ENCODE peak calls at places on chromosomes 1 and 21, in ten cellular contexts. One of them, this sample, is unnamed.
A peak's percentile ranks its signal among the peaks of the same experiment; 100 is the strongest.

GRCh38 chr1:41936107-41936506 is 17.4 kb upstream of the HIVEP3 start:
- DNase-seq in colonic mucosa: no peak
- DNase-seq in neuronal stem cell: no peak
- DNase-seq in astrocyte: peak; percentile 67
- DNase-seq in keratinocyte: no peak
- DNase-seq in endodermal cell: no peak
- DNase-seq in mesendoderm: no peak
- DNase-seq in HepG2: no peak
- DNase-seq in IMR-90: peak; percentile 70
- DNase-seq in GM23248: peak; percentile 74
- DNase-seq in this sample: no peak

GRCh38 chr1:162753001-162753658 is 37.4 kb upstream of the HSD17B7 start:
- DNase-seq in GM23248: no peak
- DNase-seq in IMR-90: no peak
- DNase-seq in endodermal cell: no peak
- DNase-seq in keratinocyte: no peak
- DNase-seq in astrocyte: no peak
- DNase-seq in neuronal stem cell: no peak
- DNase-seq in mesendoderm: peak; percentile 11
- DNase-seq in HepG2: peak; percentile 68
- DNase-seq in colonic mucosa: no peak
- DNase-seq in this sample: no peak

GRCh38 chr1:63630666-63631065 is 37.5 kb downstream of the PGM1 start:
- DNase-seq in keratinocyte: no peak
- DNase-seq in neuronal stem cell: no peak
- DNase-seq in GM23248: peak; percentile 42
- DNase-seq in HepG2: no peak
- DNase-seq in mesendoderm: no peak
- DNase-seq in colonic mucosa: no peak
- DNase-seq in astrocyte: peak; percentile 49
- DNase-seq in endodermal cell: no peak
- DNase-seq in IMR-90: no peak
- DNase-seq in this sample: no peak

GRCh38 chr1:916173-917075 is 7.3 kb upstream of the SAMD11 start:
- DNase-seq in neuronal stem cell: no peak
- DNase-seq in GM23248: peak; percentile 75
- DNase-seq in HepG2: no peak
- DNase-seq in IMR-90: no peak
- DNase-seq in keratinocyte: no peak
- DNase-seq in astrocyte: no peak
- DNase-seq in colonic mucosa: no peak
- DNase-seq in endodermal cell: peak; percentile 24
- DNase-seq in mesendoderm: no peak
- DNase-seq in this sample: peak; percentile 80

GRCh38 chr1:175656416-175656815 is 87.0 kb downstream of the TNR start:
- DNase-seq in neuronal stem cell: no peak
- DNase-seq in endodermal cell: peak; percentile 47
- DNase-seq in IMR-90: no peak
- DNase-seq in colonic mucosa: no peak
- DNase-seq in keratinocyte: no peak
- DNase-seq in HepG2: no peak
- DNase-seq in astrocyte: no peak
- DNase-seq in GM23248: no peak
- DNase-seq in mesendoderm: no peak
- DNase-seq in this sample: no peak

GRCh38 chr21:26365849-26366248 is 195.3 kb upstream of the APP start:
- DNase-seq in astrocyte: no peak
- DNase-seq in colonic mucosa: no peak
- DNase-seq in HepG2: no peak
- DNase-seq in GM23248: no peak
- DNase-seq in endodermal cell: no peak
- DNase-seq in neuronal stem cell: no peak
- DNase-seq in keratinocyte: no peak
- DNase-seq in mesendoderm: peak; percentile 13
- DNase-seq in IMR-90: no peak
- DNase-seq in this sample: no peak

GRCh38 chr21:16279658-16280581 is 550.1 kb downstream of the USP25 start:
- DNase-seq in neuronal stem cell: peak; percentile 75
- DNase-seq in HepG2: no peak
- DNase-seq in GM23248: peak; percentile 71
- DNase-seq in keratinocyte: no peak
- DNase-seq in IMR-90: peak; percentile 10
- DNase-seq in endodermal cell: peak; percentile 61
- DNase-seq in colonic mucosa: no peak
- DNase-seq in mesendoderm: peak; percentile 20
- DNase-seq in astrocyte: peak; percentile 71
- DNase-seq in this sample: peak; percentile 37

GRCh38 chr1:157170677-157171515 is 32.7 kb upstream of the ETV3 start:
- DNase-seq in neuronal stem cell: peak; percentile 35
- DNase-seq in keratinocyte: no peak
- DNase-seq in GM23248: peak; percentile 49
- DNase-seq in colonic mucosa: peak; percentile 58
- DNase-seq in HepG2: peak; percentile 12
- DNase-seq in astrocyte: no peak
- DNase-seq in IMR-90: no peak
- DNase-seq in endodermal cell: peak; percentile 93
- DNase-seq in mesendoderm: peak; percentile 78
- DNase-seq in this sample: no peak

GRCh38 chr21:44304041-44304738 is 4.3 kb downstream of the PFKL start:
- DNase-seq in neuronal stem cell: no peak
- DNase-seq in GM23248: no peak
- DNase-seq in IMR-90: no peak
- DNase-seq in HepG2: no peak
- DNase-seq in colonic mucosa: no peak
- DNase-seq in mesendoderm: no peak
- DNase-seq in endodermal cell: no peak
- DNase-seq in keratinocyte: no peak
- DNase-seq in astrocyte: no peak
- DNase-seq in this sample: no peak

GRCh38 chr1:168509875-168510594 is 33.8 kb downstream of the XCL2 start:
- DNase-seq in HepG2: no peak
- DNase-seq in keratinocyte: no peak
- DNase-seq in IMR-90: no peak
- DNase-seq in neuronal stem cell: no peak
- DNase-seq in endodermal cell: no peak
- DNase-seq in GM23248: no peak
- DNase-seq in astrocyte: no peak
- DNase-seq in mesendoderm: no peak
- DNase-seq in colonic mucosa: no peak
- DNase-seq in this sample: no peak

GRCh38 chr1:181936269-181936668 is 125.2 kb downstream of the ZNF648 start:
- DNase-seq in GM23248: no peak
- DNase-seq in astrocyte: no peak
- DNase-seq in neuronal stem cell: no peak
- DNase-seq in IMR-90: no peak
- DNase-seq in mesendoderm: no peak
- DNase-seq in HepG2: no peak
- DNase-seq in keratinocyte: no peak
- DNase-seq in endodermal cell: no peak
- DNase-seq in colonic mucosa: no peak
- DNase-seq in this sample: no peak

GRCh38 chr1:178540646-178541045 is 27.7 kb downstream of the TEX35 start:
- DNase-seq in endodermal cell: no peak
- DNase-seq in mesendoderm: no peak
- DNase-seq in astrocyte: peak; percentile 73
- DNase-seq in GM23248: peak; percentile 94
- DNase-seq in keratinocyte: no peak
- DNase-seq in HepG2: no peak
- DNase-seq in neuronal stem cell: no peak
- DNase-seq in IMR-90: peak; percentile 94
- DNase-seq in colonic mucosa: no peak
- DNase-seq in this sample: no peak

GRCh38 chr1:215710340-215710971 is 143.4 kb downstream of the KCTD3 start:
- DNase-seq in IMR-90: peak; percentile 69
- DNase-seq in HepG2: peak; percentile 59
- DNase-seq in neuronal stem cell: peak; percentile 57
- DNase-seq in endodermal cell: peak; percentile 79
- DNase-seq in keratinocyte: peak; percentile 32
- DNase-seq in colonic mucosa: peak; percentile 22
- DNase-seq in mesendoderm: peak; percentile 82
- DNase-seq in astrocyte: peak; percentile 29
- DNase-seq in GM23248: peak; percentile 80
- DNase-seq in this sample: no peak

GRCh38 chr1:63004868-63005267 is 220.9 kb downstream of the ATG4C start:
- DNase-seq in neuronal stem cell: no peak
- DNase-seq in astrocyte: no peak
- DNase-seq in IMR-90: no peak
- DNase-seq in mesendoderm: peak; percentile 52
- DNase-seq in colonic mucosa: no peak
- DNase-seq in keratinocyte: no peak
- DNase-seq in endodermal cell: peak; percentile 65
- DNase-seq in GM23248: no peak
- DNase-seq in HepG2: peak; percentile 3
- DNase-seq in this sample: no peak

GRCh38 chr1:200226268-200226968 is 183.4 kb downstream of the ZNF281 start:
- DNase-seq in neuronal stem cell: no peak
- DNase-seq in endodermal cell: peak; percentile 88
- DNase-seq in HepG2: no peak
- DNase-seq in mesendoderm: peak; percentile 89
- DNase-seq in astrocyte: peak; percentile 48
- DNase-seq in keratinocyte: no peak
- DNase-seq in GM23248: peak; percentile 44
- DNase-seq in IMR-90: peak; percentile 30
- DNase-seq in colonic mucosa: no peak
- DNase-seq in this sample: no peak

DNA sequence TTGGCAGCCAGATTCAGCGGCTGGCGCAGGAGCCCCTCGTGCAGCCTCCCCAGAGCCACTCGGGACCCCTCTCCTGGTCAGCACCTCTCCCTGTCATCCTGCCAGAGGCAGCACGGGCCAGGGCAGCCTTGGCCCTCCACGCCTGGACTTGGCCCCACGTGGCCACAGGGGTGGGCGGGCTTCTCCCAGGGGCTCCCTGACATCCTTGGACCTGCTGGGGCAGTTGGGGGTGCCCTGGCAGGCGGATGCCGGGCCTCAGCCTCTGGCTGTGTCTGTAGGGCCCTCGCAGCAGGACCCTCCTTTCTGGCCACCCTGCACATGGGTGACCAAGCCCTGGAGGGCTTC is 60.2 kb downstream of the MORN1 start:
- DNase-seq in neuronal stem cell: no peak
- DNase-seq in HepG2: no peak
- DNase-seq in astrocyte: no peak
- DNase-seq in keratinocyte: no peak
- DNase-seq in colonic mucosa: no peak
- DNase-seq in GM23248: no peak
- DNase-seq in endodermal cell: no peak
- DNase-seq in mesendoderm: no peak
- DNase-seq in IMR-90: no peak
- DNase-seq in this sample: no peak
- H3K9ac ChIP-seq in neuronal stem cell: no peak overlapping the region
- H3K9ac ChIP-seq in HepG2: peak overlapping the region; percentile 11
- H3K9ac ChIP-seq in astrocyte: peak overlapping the region; percentile 68
- H3K9ac ChIP-seq in keratinocyte: no peak overlapping the region
- H3K9ac ChIP-seq in colonic mucosa: no peak overlapping the region
- H3K9ac ChIP-seq in GM23248: peak overlapping the region; percentile 78
- H3K9ac ChIP-seq in endodermal cell: no peak overlapping the region
- H3K9ac ChIP-seq in mesendoderm: no peak overlapping the region
- H3K9ac ChIP-seq in IMR-90: no peak overlapping the region
- H3K9ac ChIP-seq in this sample: no peak overlapping the region

GRCh38 chr1:230453377-230453776 is 27.2 kb upstream of the PGBD5 start:
- DNase-seq in colonic mucosa: no peak
- DNase-seq in HepG2: no peak
- DNase-seq in keratinocyte: no peak
- DNase-seq in endodermal cell: no peak
- DNase-seq in astrocyte: no peak
- DNase-seq in IMR-90: no peak
- DNase-seq in GM23248: no peak
- DNase-seq in mesendoderm: no peak
- DNase-seq in neuronal stem cell: no peak
- DNase-seq in this sample: no peak
- H3K27ac ChIP-seq in colonic mucosa: no peak overlapping the region
- H3K27ac ChIP-seq in HepG2: no peak overlapping the region
- H3K27ac ChIP-seq in keratinocyte: no peak overlapping the region
- H3K27ac ChIP-seq in endodermal cell: no peak overlapping the region
- H3K27ac ChIP-seq in astrocyte: no peak overlapping the region
- H3K27ac ChIP-seq in IMR-90: no peak overlapping the region
- H3K27ac ChIP-seq in GM23248: no peak overlapping the region
- H3K27ac ChIP-seq in mesendoderm: no peak overlapping the region
- H3K27ac ChIP-seq in neuronal stem cell: no peak overlapping the region
- H3K27ac ChIP-seq in this sample: no peak overlapping the region

DNA sequence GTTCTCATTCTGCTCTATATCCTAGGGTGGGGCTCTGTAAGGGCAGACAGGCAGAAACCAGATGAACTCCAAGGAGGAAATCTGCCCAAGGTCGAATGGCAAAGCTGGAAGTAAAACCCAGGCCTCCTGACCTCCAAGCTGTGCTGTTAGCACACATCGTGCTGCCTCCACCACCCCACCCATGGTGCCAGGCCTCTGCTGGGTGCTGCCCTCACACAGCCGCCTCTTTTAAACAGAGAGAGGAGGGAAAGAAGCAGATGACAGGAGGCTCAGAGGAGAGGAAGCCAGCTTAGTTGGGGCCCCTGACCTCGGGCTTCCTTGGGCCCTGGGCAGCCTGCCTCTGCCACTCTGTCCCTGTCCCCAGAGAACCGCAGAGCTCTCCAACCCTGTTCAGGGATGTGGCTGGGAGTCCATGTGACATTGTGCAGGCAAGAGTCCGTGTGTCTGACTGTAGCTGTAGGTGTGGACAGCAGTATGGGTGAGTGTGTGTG is 1.1 kb downstream of the SYNC start:
- DNase-seq in GM23248: peak; percentile 50
- DNase-seq in HepG2: no peak
- DNase-seq in neuronal stem cell: no peak
- DNase-seq in colonic mucosa: peak; percentile 75
- DNase-seq in keratinocyte: no peak
- DNase-seq in IMR-90: no peak
- DNase-seq in astrocyte: no peak
- DNase-seq in mesendoderm: no peak
- DNase-seq in endodermal cell: peak; percentile 53
- DNase-seq in this sample: peak; percentile 50
- H3K9ac ChIP-seq in GM23248: peak overlapping the region; percentile 94
- H3K9ac ChIP-seq in HepG2: no peak overlapping the region
- H3K9ac ChIP-seq in neuronal stem cell: no peak overlapping the region
- H3K9ac ChIP-seq in colonic mucosa: peak overlapping the region; percentile 87
- H3K9ac ChIP-seq in keratinocyte: no peak overlapping the region
- H3K9ac ChIP-seq in IMR-90: peak overlapping the region; percentile 95
- H3K9ac ChIP-seq in astrocyte: peak overlapping the region; percentile 99
- H3K9ac ChIP-seq in mesendoderm: no peak overlapping the region
- H3K9ac ChIP-seq in endodermal cell: no peak overlapping the region
- H3K9ac ChIP-seq in this sample: no peak overlapping the region

DNA sequence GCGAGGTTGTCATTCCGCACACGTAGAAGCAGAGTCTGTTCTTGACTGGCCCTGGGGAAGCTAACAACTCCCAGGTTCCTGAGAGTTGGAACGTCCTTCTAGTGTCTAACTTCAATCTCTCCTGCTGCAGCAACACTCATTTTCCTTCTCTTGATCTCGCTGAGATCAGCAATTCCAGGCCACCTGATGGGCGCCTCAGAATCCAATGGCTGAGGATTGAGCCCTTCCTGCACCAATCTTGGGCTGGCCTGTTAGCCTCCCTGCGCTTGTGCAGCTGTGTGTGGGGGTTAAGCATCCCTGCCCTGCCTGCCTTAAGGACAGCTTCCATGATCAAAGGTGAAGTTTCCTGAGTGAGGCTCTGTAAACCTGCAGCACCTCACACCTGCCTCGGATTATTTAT is 87.9 kb downstream of the SYT2 start:
- DNase-seq in mesendoderm: no peak
- DNase-seq in astrocyte: no peak
- DNase-seq in colonic mucosa: no peak
- DNase-seq in keratinocyte: no peak
- DNase-seq in neuronal stem cell: no peak
- DNase-seq in endodermal cell: no peak
- DNase-seq in HepG2: no peak
- DNase-seq in GM23248: no peak
- DNase-seq in IMR-90: no peak
- DNase-seq in this sample: no peak
- H3K27ac ChIP-seq in mesendoderm: no peak overlapping the region
- H3K27ac ChIP-seq in astrocyte: no peak overlapping the region
- H3K27ac ChIP-seq in colonic mucosa: no peak overlapping the region
- H3K27ac ChIP-seq in keratinocyte: no peak overlapping the region
- H3K27ac ChIP-seq in neuronal stem cell: no peak overlapping the region
- H3K27ac ChIP-seq in endodermal cell: no peak overlapping the region
- H3K27ac ChIP-seq in HepG2: no peak overlapping the region
- H3K27ac ChIP-seq in GM23248: no peak overlapping the region
- H3K27ac ChIP-seq in IMR-90: no peak overlapping the region
- H3K27ac ChIP-seq in this sample: no peak overlapping the region

This sample was measured in kidney.